ENCODE peak calls at places on chromosomes 7 and 10, in ten cellular contexts. D, O, G, V, H, X, S, L, A and Q are unnamed samples.
A peak's percentile ranks its signal among the peaks of the same experiment; 100 is the strongest.

GRCh38 chr10:101579516-101579870 is 8.6 kb downstream of the POLL start:
- DNase-seq in D (no peak), O (no peak), G (no peak), V (no peak), H (no peak), X (no peak), S (no peak), L (no peak), A (peak; percentile 45), Q (no peak)

GRCh38 chr10:78247821-78248220 is 214.2 kb downstream of the RPS24 start:
- DNase-seq in D (no peak), O (no peak), G (no peak), V (no peak), H (no peak), X (no peak), S (no peak), L (no peak), A (no peak), Q (no peak)

GRCh38 chr10:14074062-14074884 is 256.5 kb downstream of the FRMD4A start:
- DNase-seq in D (peak; percentile 89), O (peak; percentile 94), G (peak; percentile 85), V (peak; percentile 99), H (no peak), X (peak; percentile 88), S (peak; percentile 73), L (peak; percentile 99), A (peak; percentile 82), Q (no peak)

GRCh38 chr10:78194050-78194449 is 160.4 kb downstream of the RPS24 start:
- DNase-seq in D (no peak), O (no peak), G (no peak), V (no peak), H (no peak), X (no peak), S (no peak), L (no peak), A (no peak), Q (no peak)

GRCh38 chr7:74579800-74580685 is 77.5 kb upstream of the GTF2I start:
- DNase-seq in D (peak; percentile 63), O (peak; percentile 62), G (no peak), V (no peak), H (no peak), X (peak; percentile 86), S (no peak), L (no peak), A (peak; percentile 83), Q (no peak)

GRCh38 chr10:125201791-125202622 is 41.6 kb upstream of the CTBP2 start:
- DNase-seq in D (no peak), O (no peak), G (no peak), V (no peak), H (no peak), X (no peak), S (no peak), L (no peak), A (peak; percentile 49), Q (no peak)

GRCh38 chr10:21572578-21572977 is 38.5 kb downstream of the MLLT10 start:
- DNase-seq in D (no peak), O (peak; percentile 63), G (no peak), V (no peak), H (no peak), X (no peak), S (peak; percentile 27), L (peak; percentile 42), A (no peak), Q (no peak)

GRCh38 chr7:37920619-37921339 is at the start of gene EPDR1:
- DNase-seq in D (peak; percentile 77), O (peak; percentile 78), G (peak; percentile 58), V (peak; percentile 66), H (no peak), X (peak; percentile 63), S (peak; percentile 53), L (peak; percentile 18), A (peak; percentile 86), Q (peak; percentile 14)

DNA sequence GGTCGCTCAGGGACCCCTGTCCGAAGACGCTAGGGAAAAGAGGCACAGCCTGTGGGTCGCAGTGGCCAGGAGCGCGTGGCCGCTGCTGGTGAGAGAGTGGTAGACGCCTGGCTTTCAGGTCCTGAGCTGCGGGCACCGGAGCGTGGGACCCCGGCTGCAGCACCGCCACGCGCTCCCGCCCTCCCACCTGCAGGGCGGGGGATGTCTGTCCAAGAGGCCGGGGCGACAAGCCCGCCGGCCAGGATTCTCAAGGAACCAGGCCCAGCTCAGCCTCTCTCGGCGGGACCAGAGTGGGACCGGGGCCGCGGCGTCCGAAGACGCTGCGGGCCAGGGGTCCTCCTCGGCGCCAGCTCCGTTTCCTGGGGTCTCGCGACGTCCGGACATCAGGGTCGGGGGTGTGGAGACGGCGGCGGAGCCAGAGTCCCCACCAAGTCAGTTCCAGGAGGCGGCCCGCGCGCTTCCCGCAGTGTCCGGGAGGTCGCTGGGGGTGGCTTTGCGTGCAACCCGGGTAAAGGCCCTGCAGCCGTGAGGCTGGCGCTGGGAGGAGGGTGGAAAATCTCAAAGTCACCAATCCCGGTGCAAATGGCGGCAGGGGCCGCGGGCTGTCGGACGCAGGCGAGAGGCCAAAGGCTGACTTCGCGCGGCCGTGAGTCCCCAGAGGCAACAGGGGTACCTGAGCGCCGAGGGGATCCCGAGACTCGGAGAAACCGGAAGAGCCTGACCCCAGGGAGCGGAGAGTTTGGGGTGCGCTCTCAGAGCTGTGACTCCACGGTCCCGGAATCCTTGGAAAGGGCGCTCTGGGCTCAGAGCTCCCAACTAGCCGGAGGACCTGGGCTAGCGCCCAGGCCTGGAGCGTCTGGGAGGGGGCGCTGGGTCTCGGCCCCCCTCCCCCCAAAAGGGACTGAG is 5.4 kb downstream of the ZNF503 start:
- DNase-seq in D (peak; percentile 51), O (no peak), G (no peak), V (no peak), H (no peak), X (peak; percentile 49), S (no peak), L (no peak), A (peak; percentile 78), Q (no peak)
- H3K27ac ChIP-seq in D (peak overlapping the region; percentile 45), O (no peak overlapping the region), G (peak overlapping the region; percentile 85), V (no peak overlapping the region), H (no peak overlapping the region), X (peak overlapping the region; percentile 96), S (peak overlapping the region; percentile 54), L (peak overlapping the region; percentile 74), A (peak overlapping the region; percentile 96), Q (no peak overlapping the region)

GRCh38 chr7:139370943-139371313 is 11.2 kb downstream of the LUC7L2 start:
- DNase-seq in D (no peak), O (no peak), G (no peak), V (no peak), H (no peak), X (no peak), S (no peak), L (no peak), A (no peak), Q (no peak)
- H3K36me3 ChIP-seq in D (no peaks in the 10 kb centered on the region), O (no peaks in the 10 kb centered on the region), G (no peaks in the 10 kb centered on the region), V (peaks cover 47% of the 10 kb centered on the region), H (peaks cover 2% of the 10 kb centered on the region), X (no peaks in the 10 kb centered on the region), S (no peaks in the 10 kb centered on the region), L (peaks cover 15% of the 10 kb centered on the region), A (peaks cover 11% of the 10 kb centered on the region), Q (peaks cover 7% of the 10 kb centered on the region)

GRCh38 chr10:10796774-10797415 is 220.8 kb upstream of the CELF2 start:
- DNase-seq in D (no peak), O (no peak), G (no peak), V (no peak), H (no peak), X (peak; percentile 41), S (no peak), L (peak; percentile 46), A (no peak), Q (no peak)
- H3K4me1 ChIP-seq in D (peaks cover 17% of the 10 kb centered on the region), O (peaks cover 9% of the 10 kb centered on the region), G (peaks cover 31% of the 10 kb centered on the region), V (peaks cover 30% of the 10 kb centered on the region), H (peaks cover 8% of the 10 kb centered on the region), X (peaks cover 29% of the 10 kb centered on the region), S (peaks cover 19% of the 10 kb centered on the region), L (peaks cover 58% of the 10 kb centered on the region), A (peaks cover 10% of the 10 kb centered on the region), Q (no peaks in the 10 kb centered on the region)

GRCh38 chr7:100429637-100430449 is at the start of gene MEPCE:
- DNase-seq in D (peak; percentile 94), O (peak; percentile 98), G (peak; percentile 97), V (peak; percentile 99), H (no peak), X (peak; percentile 99), S (peak; percentile 91), L (peak; percentile 84), A (peak; percentile 99), Q (peak; percentile 97)

GRCh38 chr7:100428967-100429636 is 529 bp upstream of the MEPCE start:
- DNase-seq in D (peak; percentile 100), O (peak; percentile 100), G (peak; percentile 100), V (peak; percentile 100), H (peak; percentile 100), X (peak; percentile 100), S (peak; percentile 100), L (peak; percentile 96), A (peak; percentile 100), Q (peak; percentile 100)

GRCh38 chr7:100431286-100431735 is 1.7 kb downstream of the MEPCE start:
- DNase-seq in D (no peak), O (peak; percentile 57), G (no peak), V (no peak), H (no peak), X (no peak), S (no peak), L (no peak), A (no peak), Q (no peak)

GRCh38 chr7:100432053-100432452 is 2.4 kb downstream of the MEPCE start:
- DNase-seq in D (no peak), O (no peak), G (no peak), V (no peak), H (no peak), X (no peak), S (no peak), L (no peak), A (no peak), Q (no peak)

GRCh38 chr7:100430450-100431285 is 1.0 kb downstream of the MEPCE start:
- DNase-seq in D (no peak), O (peak; percentile 55), G (no peak), V (no peak), H (no peak), X (no peak), S (no peak), L (no peak), A (peak; percentile 69), Q (no peak)
- H3K27ac ChIP-seq in D (peak overlapping the region; percentile 98), O (no peak overlapping the region), G (peak overlapping the region; percentile 98), V (peak overlapping the region; percentile 97), H (peak overlapping the region; percentile 95), X (peak overlapping the region; percentile 98), S (peak overlapping the region; percentile 98), L (peak overlapping the region; percentile 98), A (peak overlapping the region; percentile 100), Q (peak overlapping the region; percentile 97)